ENCODE peak calls at places on chromosome 15, in five cellular contexts. L is PC-3, E is fibroblast of lung, U is hepatocyte, K is neural progenitor cell. R is an unnamed sample.

GRCh38 chr15:74036271-74037170 is 42.0 kb downstream of the PML start:
- DNase-seq in L (peak; percentile 69), E (peak; percentile 50), U (peak; percentile 79), K (peak; percentile 82), R (peak; percentile 66)

GRCh38 chr15:82570721-82571519 is 30.7 kb upstream of the RPS17 start:
- DNase-seq in L (peak; percentile 72), E (peak; percentile 67), U (no peak), K (peak; percentile 31), R (no peak)

GRCh38 chr15:29435811-29436210 is 166.2 kb upstream of the NSMCE3 start:
- DNase-seq in L (peak; percentile 20), E (no peak), U (peak; percentile 20), K (no peak), R (no peak)

GRCh38 chr15:48888209-48888608 is 10.3 kb downstream of the EID1 start:
- DNase-seq in L (no peak), E (no peak), U (no peak), K (no peak), R (no peak)

GRCh38 chr15:98682992-98683701 is 34.8 kb downstream of the IGF1R start:
- DNase-seq in L (no peak), E (no peak), U (no peak), K (no peak), R (no peak)

GRCh38 chr15:42903388-42904324 is 16.9 kb downstream of the TTBK2 start:
- DNase-seq in L (no peak), E (no peak), U (no peak), K (no peak), R (no peak)

GRCh38 chr15:94791008-94791407 is 559.6 kb downstream of the MCTP2 start:
- DNase-seq in L (no peak), E (peak; percentile 41), U (no peak), K (no peak), R (no peak)

GRCh38 chr15:83918011-83918410 is 264.1 kb downstream of the ADAMTSL3 start:
- DNase-seq in L (no peak), E (no peak), U (no peak), K (no peak), R (no peak)

GRCh38 chr15:78750566-78750965 is 60.7 kb downstream of the ADAMTS7 start:
- DNase-seq in L (peak; percentile 10), E (no peak), U (no peak), K (no peak), R (no peak)

GRCh38 chr15:88990185-88990679 is 77.1 kb upstream of the MFGE8 start:
- DNase-seq in L (no peak), E (no peak), U (no peak), K (no peak), R (no peak)

GRCh38 chr15:88987590-88987950 is 74.4 kb upstream of the MFGE8 start:
- DNase-seq in L (no peak), E (no peak), U (no peak), K (no peak), R (no peak)

GRCh38 chr15:88989578-88989977 is 76.4 kb upstream of the MFGE8 start:
- DNase-seq in L (peak; percentile 62), E (peak; percentile 95), U (no peak), K (no peak), R (no peak)

GRCh38 chr15:88986949-88987589 is 73.9 kb upstream of the MFGE8 start:
- DNase-seq in L (no peak), E (no peak), U (peak; percentile 37), K (no peak), R (no peak)

GRCh38 chr15:88987951-88988671 is 74.9 kb upstream of the MFGE8 start:
- DNase-seq in L (peak; percentile 41), E (peak; percentile 77), U (no peak), K (no peak), R (no peak)
- H3K4me3 ChIP-seq in L (no peak overlapping the region), E (no peak overlapping the region), U (no peak overlapping the region), K (no peak overlapping the region), R (no peak overlapping the region)

GRCh38 chr15:96409231-96410138 is 79.0 kb downstream of the NR2F2 start:
- DNase-seq in L (no peak), E (no peak), U (peak; percentile 37), K (peak; percentile 64), R (no peak)
- TF ChIP-seq EZH2 in L (no peak), E (peak; percentile 40), U (peak; percentile 89), K (peak; percentile 94), R (no peak)

GRCh38 chr15:52180196-52180835 is 10.9 kb downstream of the GNB5 start:
- DNase-seq in L (no peak), E (no peak), U (no peak), K (peak; percentile 27), R (no peak)
- H3K4me1 ChIP-seq in L (peaks cover 7% of the 10 kb centered on the region), E (peaks cover 6% of the 10 kb centered on the region), U (peaks cover 9% of the 10 kb centered on the region), K (no peaks in the 10 kb centered on the region), R (no peaks in the 10 kb centered on the region)

DNA sequence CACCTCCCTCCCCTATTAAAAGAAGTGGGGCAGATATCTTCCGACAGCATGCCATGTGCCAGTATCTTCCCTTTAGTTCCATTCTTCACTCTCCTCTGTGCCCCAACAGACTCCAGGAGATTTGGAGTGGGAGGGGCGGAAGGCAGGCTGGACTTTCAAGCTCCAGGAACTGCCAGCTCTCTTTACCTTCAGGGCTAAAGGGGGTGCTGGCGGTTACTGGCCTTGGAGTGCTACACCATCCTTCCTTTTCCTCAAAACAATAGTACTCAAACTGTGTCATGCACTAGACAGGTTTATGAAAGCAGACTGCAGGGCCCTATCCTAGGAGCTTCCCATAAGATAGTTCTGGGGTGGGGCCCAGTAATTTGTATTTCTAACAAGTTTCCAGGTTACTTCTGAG is 6.0 kb downstream of the LINS1 start:
- DNase-seq in L (no peak), E (no peak), U (no peak), K (no peak), R (no peak)
- H3K4me3 ChIP-seq in L (no peak overlapping the region), E (no peak overlapping the region), U (no peak overlapping the region), K (no peak overlapping the region), R (no peak overlapping the region)

DNA sequence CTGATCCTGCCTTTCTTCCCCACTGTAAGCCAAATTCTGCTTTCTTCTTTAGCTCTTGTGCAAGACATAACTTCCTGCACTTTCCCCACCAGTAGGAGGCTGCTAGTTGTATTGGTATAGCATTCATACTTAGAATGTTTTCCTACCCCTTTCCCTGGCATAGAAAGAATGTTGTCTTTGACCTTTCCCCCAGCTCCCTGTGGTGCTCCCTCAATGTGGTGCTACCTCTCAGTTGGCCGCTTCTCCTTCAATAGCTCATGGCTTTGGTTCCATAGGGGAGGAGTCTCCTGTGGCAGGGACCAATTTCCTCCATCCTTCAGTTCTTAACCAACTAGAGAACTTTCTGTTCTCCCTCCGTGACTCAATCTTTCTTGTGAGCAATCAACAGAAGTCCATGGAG is 67.5 kb upstream of the AKAP13 start:
- DNase-seq in L (no peak), E (peak; percentile 42), U (no peak), K (no peak), R (peak; percentile 42)
- TF ChIP-seq EZH2 in L (no peak), E (no peak), U (no peak), K (no peak), R (no peak)

GRCh38 chr15:90809536-90809935 is 58.9 kb upstream of the FURIN start:
- DNase-seq in L (no peak), E (peak; percentile 12), U (no peak), K (no peak), R (no peak)
- H3K4me1 ChIP-seq in L (no peaks in the 10 kb centered on the region), E (no peaks in the 10 kb centered on the region), U (peaks cover 8% of the 10 kb centered on the region), K (no peaks in the 10 kb centered on the region), R (no peaks in the 10 kb centered on the region)

GRCh38 chr15:59996498-59997041 is 7.5 kb upstream of the FOXB1 start:
- DNase-seq in L (no peak), E (no peak), U (peak; percentile 41), K (no peak), R (no peak)
- H3K4me3 ChIP-seq in L (peak overlapping the region; percentile 59), E (no peak overlapping the region), U (no peak overlapping the region), K (peak overlapping the region; percentile 47), R (no peak overlapping the region)

GRCh38 chr15:67824900-67825879 is at the start of gene SKOR1:
- DNase-seq in L (no peak), E (peak; percentile 46), U (peak; percentile 62), K (peak; percentile 85), R (no peak)
- TF ChIP-seq EZH2 in L (no peak), E (no peak), U (no peak), K (peak; percentile 75), R (no peak)

GRCh38 chr15:40763801-40764765 is at the start of gene GCHFR:
- DNase-seq in L (peak; percentile 79), E (peak; percentile 59), U (peak; percentile 93), K (peak; percentile 74), R (peak; percentile 55)
- H3K4me1 ChIP-seq in L (peaks cover 39% of the 10 kb centered on the region), E (peaks cover 16% of the 10 kb centered on the region), U (peaks cover 28% of the 10 kb centered on the region), K (peaks cover 31% of the 10 kb centered on the region), R (peaks cover 43% of the 10 kb centered on the region)

DNA sequence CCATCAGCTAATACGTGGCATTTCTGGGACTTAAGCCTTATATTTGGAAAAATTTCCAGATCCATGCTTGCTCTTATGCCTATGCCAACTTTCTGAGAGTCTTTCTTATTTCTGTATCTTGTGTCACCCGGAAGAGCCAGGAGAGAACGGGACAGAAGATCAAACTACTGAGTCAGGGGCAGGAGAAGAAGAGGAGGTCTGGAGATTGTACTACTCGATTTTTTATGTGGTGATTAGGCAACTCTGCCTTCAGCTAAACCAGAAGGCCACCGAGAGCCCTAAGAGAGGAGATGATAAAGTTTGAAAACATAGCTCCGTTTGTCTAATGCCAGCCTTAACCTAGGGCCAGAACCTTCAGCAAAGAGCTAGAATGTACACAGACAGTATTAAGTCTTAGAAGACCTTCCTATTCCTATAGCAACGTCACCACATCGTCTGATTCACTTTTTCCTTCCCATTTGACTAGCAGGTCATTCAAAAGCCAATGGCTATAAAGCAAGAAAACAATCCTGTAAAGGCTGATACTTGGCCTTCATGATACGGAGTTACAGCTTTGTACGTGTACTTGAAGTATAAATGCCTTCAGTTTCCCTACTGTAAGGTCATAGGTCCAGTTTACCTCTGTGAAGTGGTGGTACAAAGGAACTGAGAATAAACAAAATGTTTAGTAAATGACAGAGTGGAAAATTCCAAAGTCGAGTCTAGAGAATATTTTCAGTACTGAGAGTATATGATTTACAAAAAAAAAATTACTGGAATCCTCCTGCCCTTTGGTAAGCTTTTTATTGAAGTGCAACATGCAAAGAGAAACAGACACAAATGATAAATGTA is 96.1 kb upstream of the ICE2 start:
- DNase-seq in L (no peak), E (no peak), U (peak; percentile 43), K (no peak), R (no peak)
- H3K4me3 ChIP-seq in L (no peak overlapping the region), E (no peak overlapping the region), U (no peak overlapping the region), K (no peak overlapping the region), R (no peak overlapping the region)

R was measured in A673.